ENCODE peak calls at places on chromosomes 2 and 18, in four cellular contexts. One of them, this sample, is unnamed.

GRCh38 chr18:48670751-48671560 is 132.1 kb downstream of the CTIF start:
- DNase-seq in SK-N-SH: no peak
- DNase-seq in H1: no peak
- DNase-seq in GM12878: no peak
- DNase-seq in this sample: no peak

GRCh38 chr18:1253825-1254224 is 349.2 kb downstream of the ADCYAP1 start:
- DNase-seq in SK-N-SH: no peak
- DNase-seq in H1: no peak
- DNase-seq in GM12878: no peak
- DNase-seq in this sample: no peak

GRCh38 chr2:12488365-12488972 is 228.3 kb upstream of the TRIB2 start:
- DNase-seq in SK-N-SH: no peak
- DNase-seq in H1: no peak
- DNase-seq in GM12878: no peak
- DNase-seq in this sample: no peak

GRCh38 chr2:127526940-127527804 is 883 bp upstream of the IWS1 start:
- DNase-seq in SK-N-SH: peak; percentile 44
- DNase-seq in H1: no peak
- DNase-seq in GM12878: no peak
- DNase-seq in this sample: peak; percentile 60

GRCh38 chr18:60322591-60322990 is 50.0 kb downstream of the MC4R start:
- DNase-seq in SK-N-SH: no peak
- DNase-seq in H1: no peak
- DNase-seq in GM12878: no peak
- DNase-seq in this sample: no peak

GRCh38 chr2:190405069-190405468 is 3.1 kb upstream of the MFSD6 start:
- DNase-seq in SK-N-SH: no peak
- DNase-seq in H1: no peak
- DNase-seq in GM12878: no peak
- DNase-seq in this sample: no peak

GRCh38 chr2:131105950-131106801 is 1.0 kb downstream of the PLEKHB2 start:
- DNase-seq in SK-N-SH: peak; percentile 27
- DNase-seq in H1: no peak
- DNase-seq in GM12878: peak; percentile 16
- DNase-seq in this sample: peak; percentile 20

GRCh38 chr2:240920783-240921231 is 14.7 kb downstream of the CROCC2 start:
- DNase-seq in SK-N-SH: peak; percentile 11
- DNase-seq in H1: no peak
- DNase-seq in GM12878: no peak
- DNase-seq in this sample: no peak

GRCh38 chr2:41169744-41170143 is 717.9 kb upstream of the SLC8A1 start:
- DNase-seq in SK-N-SH: no peak
- DNase-seq in H1: no peak
- DNase-seq in GM12878: no peak
- DNase-seq in this sample: no peak

GRCh38 chr2:120703330-120703994 is 32.2 kb upstream of the GLI2 start:
- DNase-seq in SK-N-SH: no peak
- DNase-seq in H1: no peak
- DNase-seq in GM12878: no peak
- DNase-seq in this sample: no peak

GRCh38 chr18:600107-600506 is 3.3 kb downstream of the CLUL1 start:
- DNase-seq in SK-N-SH: no peak
- DNase-seq in H1: no peak
- DNase-seq in GM12878: no peak
- DNase-seq in this sample: no peak

GRCh38 chr18:3675446-3675845 is 225.5 kb downstream of the TGIF1 start:
- DNase-seq in SK-N-SH: no peak
- DNase-seq in H1: no peak
- DNase-seq in GM12878: no peak
- DNase-seq in this sample: no peak

GRCh38 chr2:18074476-18074875 is 196.0 kb downstream of the KCNS3 start:
- DNase-seq in SK-N-SH: no peak
- DNase-seq in H1: no peak
- DNase-seq in GM12878: no peak
- DNase-seq in this sample: no peak

GRCh38 chr2:69280017-69280671 is 106.9 kb downstream of the GFPT1 start:
- DNase-seq in SK-N-SH: no peak
- DNase-seq in H1: no peak
- DNase-seq in GM12878: no peak
- DNase-seq in this sample: no peak

GRCh38 chr2:181058378-181059269 is 78.2 kb downstream of the UBE2E3 start:
- DNase-seq in SK-N-SH: peak; percentile 3
- DNase-seq in H1: no peak
- DNase-seq in GM12878: peak; percentile 12
- DNase-seq in this sample: peak; percentile 16

GRCh38 chr2:46179037-46179621 is 118.1 kb upstream of the EPAS1 start:
- DNase-seq in SK-N-SH: peak; percentile 55
- DNase-seq in H1: no peak
- DNase-seq in GM12878: peak; percentile 33
- DNase-seq in this sample: no peak

GRCh38 chr2:101120124-101120996 is 30.8 kb downstream of the TBC1D8 start:
- DNase-seq in SK-N-SH: no peak
- DNase-seq in H1: no peak
- DNase-seq in GM12878: no peak
- DNase-seq in this sample: no peak

GRCh38 chr2:101986804-101987740 is 4.7 kb upstream of the IL1R2 start:
- DNase-seq in SK-N-SH: no peak
- DNase-seq in H1: no peak
- DNase-seq in GM12878: no peak
- DNase-seq in this sample: no peak

GRCh38 chr2:3667151-3667631 is 9.2 kb downstream of the ALLC start:
- DNase-seq in SK-N-SH: peak; percentile 76
- DNase-seq in H1: no peak
- DNase-seq in GM12878: peak; percentile 33
- DNase-seq in this sample: no peak

GRCh38 chr2:200226652-200227426 is 79.7 kb upstream of the SPATS2L start:
- DNase-seq in SK-N-SH: no peak
- DNase-seq in H1: no peak
- DNase-seq in GM12878: no peak
- DNase-seq in this sample: no peak

GRCh38 chr2:215275819-215276218 is 36.0 kb upstream of the ATIC start:
- DNase-seq in SK-N-SH: no peak
- DNase-seq in H1: no peak
- DNase-seq in GM12878: no peak
- DNase-seq in this sample: no peak

GRCh38 chr2:67828066-67828465 is 234.7 kb downstream of the C1D start:
- DNase-seq in SK-N-SH: no peak
- DNase-seq in H1: no peak
- DNase-seq in GM12878: no peak
- DNase-seq in this sample: no peak

GRCh38 chr2:28185881-28186280 is 206.8 kb upstream of the FOSL2 start:
- DNase-seq in SK-N-SH: no peak
- DNase-seq in H1: no peak
- DNase-seq in GM12878: no peak
- DNase-seq in this sample: no peak

GRCh38 chr2:240906141-240906910 is at the start of gene CROCC2:
- DNase-seq in SK-N-SH: peak; percentile 71
- DNase-seq in H1: no peak
- DNase-seq in GM12878: no peak
- DNase-seq in this sample: no peak

GRCh38 chr18:22710628-22711380 is 222.3 kb upstream of the RBBP8 start:
- DNase-seq in SK-N-SH: peak; percentile 20
- DNase-seq in H1: no peak
- DNase-seq in GM12878: no peak
- DNase-seq in this sample: peak; percentile 16

GRCh38 chr2:219452361-219453317 is 18.0 kb downstream of the SPEG start:
- DNase-seq in SK-N-SH: peak; percentile 63
- DNase-seq in H1: no peak
- DNase-seq in GM12878: no peak
- DNase-seq in this sample: no peak

GRCh38 chr2:8628179-8628869 is 53.5 kb upstream of the ID2 start:
- DNase-seq in SK-N-SH: no peak
- DNase-seq in H1: no peak
- DNase-seq in GM12878: no peak
- DNase-seq in this sample: peak; percentile 6

GRCh38 chr2:181483876-181484275 is 26.7 kb downstream of the ITGA4 start:
- DNase-seq in SK-N-SH: no peak
- DNase-seq in H1: no peak
- DNase-seq in GM12878: no peak
- DNase-seq in this sample: no peak

GRCh38 chr2:160584972-160585494 is 91.4 kb upstream of the RBMS1 start:
- DNase-seq in SK-N-SH: no peak
- DNase-seq in H1: no peak
- DNase-seq in GM12878: no peak
- DNase-seq in this sample: no peak

GRCh38 chr2:190759749-190760213 is 110.9 kb downstream of the NAB1 start:
- DNase-seq in SK-N-SH: no peak
- DNase-seq in H1: no peak
- DNase-seq in GM12878: no peak
- DNase-seq in this sample: no peak

GRCh38 chr2:32357545-32358482 is 991 bp downstream of the BIRC6 start:
- DNase-seq in SK-N-SH: peak; percentile 77
- DNase-seq in H1: no peak
- DNase-seq in GM12878: no peak
- DNase-seq in this sample: peak; percentile 5

GRCh38 chr2:163665817-163666216 is 70.0 kb downstream of the FIGN start:
- DNase-seq in SK-N-SH: no peak
- DNase-seq in H1: no peak
- DNase-seq in GM12878: no peak
- DNase-seq in this sample: no peak

GRCh38 chr18:52748343-52748742 is 408.3 kb downstream of the DCC start:
- DNase-seq in SK-N-SH: no peak
- DNase-seq in H1: no peak
- DNase-seq in GM12878: no peak
- DNase-seq in this sample: no peak

GRCh38 chr2:11938196-11938595 is 191.8 kb downstream of the LPIN1 start:
- DNase-seq in SK-N-SH: no peak
- DNase-seq in H1: no peak
- DNase-seq in GM12878: no peak
- DNase-seq in this sample: no peak

GRCh38 chr18:75507636-75508035 is 80.1 kb upstream of the SMIM21 start:
- DNase-seq in SK-N-SH: no peak
- DNase-seq in H1: no peak
- DNase-seq in GM12878: no peak
- DNase-seq in this sample: no peak

GRCh38 chr2:149885946-149886345 is 298.4 kb upstream of the MMADHC start:
- DNase-seq in SK-N-SH: no peak
- DNase-seq in H1: no peak
- DNase-seq in GM12878: no peak
- DNase-seq in this sample: no peak
- TF ChIP-seq JUND in SK-N-SH: no peak
- TF ChIP-seq JUND in H1: no peak
- TF ChIP-seq JUND in GM12878: no peak
- TF ChIP-seq JUND in this sample: no peak

GRCh38 chr18:78271790-78272189 is 707.8 kb upstream of the SALL3 start:
- DNase-seq in SK-N-SH: no peak
- DNase-seq in H1: no peak
- DNase-seq in GM12878: no peak
- DNase-seq in this sample: no peak
- TF ChIP-seq JUND in SK-N-SH: no peak
- TF ChIP-seq JUND in H1: no peak
- TF ChIP-seq JUND in GM12878: no peak
- TF ChIP-seq JUND in this sample: no peak

GRCh38 chr2:188292446-188293239 is 969 bp downstream of the GULP1 start:
- DNase-seq in SK-N-SH: peak; percentile 78
- DNase-seq in H1: no peak
- DNase-seq in GM12878: no peak
- DNase-seq in this sample: peak; percentile 88
- TF ChIP-seq JUND in SK-N-SH: no peak
- TF ChIP-seq JUND in H1: no peak
- TF ChIP-seq JUND in GM12878: no peak
- TF ChIP-seq JUND in this sample: no peak

GRCh38 chr2:235839974-235840373 is 328.2 kb downstream of the GBX2 start:
- DNase-seq in SK-N-SH: no peak
- DNase-seq in H1: no peak
- DNase-seq in GM12878: no peak
- DNase-seq in this sample: no peak

GRCh38 chr2:235839226-235839625 is 329.0 kb downstream of the GBX2 start:
- DNase-seq in SK-N-SH: no peak
- DNase-seq in H1: no peak
- DNase-seq in GM12878: no peak
- DNase-seq in this sample: no peak

GRCh38 chr2:235843591-235844395 is 324.4 kb downstream of the GBX2 start:
- DNase-seq in SK-N-SH: no peak
- DNase-seq in H1: no peak
- DNase-seq in GM12878: no peak
- DNase-seq in this sample: no peak

GRCh38 chr2:235842941-235843340 is 325.2 kb downstream of the GBX2 start:
- DNase-seq in SK-N-SH: no peak
- DNase-seq in H1: no peak
- DNase-seq in GM12878: no peak
- DNase-seq in this sample: no peak

DNA sequence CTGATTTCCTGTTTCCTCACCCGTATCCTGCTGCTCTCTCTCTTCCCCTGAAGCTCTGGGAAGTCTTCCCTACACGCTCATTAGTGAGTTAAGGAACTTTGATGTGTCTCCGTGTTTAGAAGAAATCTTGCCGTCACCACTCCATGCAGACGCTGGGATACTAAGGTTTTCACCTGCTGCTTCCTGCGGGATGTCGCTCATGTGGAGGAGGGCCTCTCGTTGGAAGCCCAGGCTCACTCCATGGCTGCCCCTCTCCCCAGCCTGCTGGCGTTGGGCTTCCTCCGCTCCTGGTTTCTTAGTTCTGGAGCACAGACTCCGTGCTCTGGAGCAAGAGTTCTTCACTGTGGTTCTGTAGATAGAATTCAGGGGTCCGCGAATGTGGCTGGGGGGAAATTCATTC is 326.3 kb downstream of the GBX2 start:
- DNase-seq in SK-N-SH: no peak
- DNase-seq in H1: no peak
- DNase-seq in GM12878: no peak
- DNase-seq in this sample: no peak
- TF ChIP-seq JUND in SK-N-SH: no peak
- TF ChIP-seq JUND in H1: no peak
- TF ChIP-seq JUND in GM12878: no peak
- TF ChIP-seq JUND in this sample: no peak

GRCh38 chr2:37560241-37560848 is 111.1 kb downstream of the CDC42EP3 start:
- DNase-seq in SK-N-SH: no peak
- DNase-seq in H1: no peak
- DNase-seq in GM12878: no peak
- DNase-seq in this sample: peak; percentile 71
- TF ChIP-seq JUND in SK-N-SH: no peak
- TF ChIP-seq JUND in H1: no peak
- TF ChIP-seq JUND in GM12878: no peak
- TF ChIP-seq JUND in this sample: no peak

GRCh38 chr18:55779461-55779710 is 191.4 kb upstream of the TCF4 start:
- DNase-seq in SK-N-SH: peak; percentile 64
- DNase-seq in H1: no peak
- DNase-seq in GM12878: no peak
- DNase-seq in this sample: no peak
- TF ChIP-seq JUND in SK-N-SH: no peak
- TF ChIP-seq JUND in H1: no peak
- TF ChIP-seq JUND in GM12878: no peak
- TF ChIP-seq JUND in this sample: no peak